ENCODE peak calls at places on chromosomes 12 and 14, in four cellular contexts. D is Right ventricle myocardium inferior, Q is COLO829, H is osteocyte. S is an unnamed sample.

GRCh38 chr14:56135001-56135400 is 16.8 kb downstream of the PELI2 start:
- DNase-seq in Q (no peak), D (no peak), H (no peak), S (no peak)

GRCh38 chr12:118357327-118358007 is 15.2 kb downstream of the TAOK3 start:
- DNase-seq in Q (peak; percentile 83), H (no peak), D (no peak), S (no peak)

GRCh38 chr14:96204151-96205058 is at the start of gene BDKRB2:
- DNase-seq in D (no peak), H (peak; percentile 87), Q (peak; percentile 69), S (no peak)

GRCh38 chr12:118560733-118561132 is 184.4 kb downstream of the SUDS3 start:
- DNase-seq in D (no peak), H (peak; percentile 17), Q (no peak), S (no peak)

GRCh38 chr12:69897744-69898143 is 72.7 kb downstream of the MYRFL start:
- DNase-seq in Q (no peak), D (peak; percentile 67), H (no peak), S (no peak)

GRCh38 chr12:87866602-87867292 is 162.5 kb downstream of the C12orf50 start:
- DNase-seq in Q (no peak), H (no peak), D (no peak), S (no peak)

GRCh38 chr14:104282332-104283196 is 144.2 kb downstream of the KIF26A start:
- DNase-seq in H (peak; percentile 78), D (peak; percentile 37), Q (no peak), S (no peak)

GRCh38 chr14:22849212-22849819 is 12.9 kb downstream of the MMP14 start:
- DNase-seq in H (no peak), D (peak; percentile 80), Q (no peak), S (no peak)

GRCh38 chr12:113204806-113205205 is 16.5 kb upstream of the TPCN1 start:
- DNase-seq in D (no peak), Q (no peak), H (no peak), S (no peak)

GRCh38 chr12:77231548-77231947 is 166.2 kb upstream of the E2F7 start:
- DNase-seq in D (peak; percentile 93), Q (no peak), H (no peak), S (no peak)

GRCh38 chr12:109944975-109945374 is 44.9 kb downstream of the TCHP start:
- DNase-seq in D (no peak), H (no peak), Q (no peak), S (no peak)